ENCODE peak calls at places on chromosome 14, in nine cellular contexts. T, Q, I, L, S, W, H, X and R are unnamed samples.

GRCh38 chr14:33943484-33943883 is 7.4 kb downstream of the EGLN3 start:
- DNase-seq in Q (no peak), T (no peak), H (no peak), X (no peak), L (no peak), S (peak), I (no peak), W (no peak), R (peak)

GRCh38 chr14:68282479-68283377 is 463.1 kb downstream of the RAD51B start:
- DNase-seq in Q (no peak), T (no peak), W (no peak), I (no peak), X (no peak), H (no peak), L (no peak), S (no peak), R (no peak)

GRCh38 chr14:102262894-102263462 is 42.0 kb downstream of the MOK start:
- DNase-seq in W (peak), Q (peak), L (no peak), H (peak), X (no peak), T (peak), S (no peak), I (no peak), R (peak)

GRCh38 chr14:31926652-31927347 is 150.3 kb upstream of the ARHGAP5 start:
- DNase-seq in H (no peak), S (no peak), Q (peak), I (no peak), X (no peak), T (peak), L (no peak), W (no peak), R (no peak)

GRCh38 chr14:68089146-68089715 is 269.7 kb downstream of the RAD51B start:
- DNase-seq in H (peak), Q (peak), X (no peak), W (peak), S (no peak), T (peak), I (no peak), L (no peak), R (peak)

GRCh38 chr14:104322531-104323466 is 184.4 kb downstream of the KIF26A start:
- DNase-seq in I (peak), H (no peak), W (no peak), S (no peak), Q (no peak), L (no peak), T (no peak), X (no peak), R (no peak)

GRCh38 chr14:50003213-50004021 is 110.5 kb downstream of the ARF6 start:
- DNase-seq in S (peak), Q (peak), T (peak), W (peak), X (peak), L (peak), I (peak), H (peak), R (peak)

GRCh38 chr14:24064091-24064795 is 7.1 kb upstream of the CPNE6 start:
- DNase-seq in I (peak), L (no peak), H (no peak), T (no peak), X (peak), S (no peak), Q (no peak), W (no peak), R (no peak)

GRCh38 chr14:89259951-89260350 is 157.1 kb downstream of the FOXN3 start:
- DNase-seq in L (no peak), I (no peak), S (no peak), T (no peak), H (no peak), W (no peak), X (no peak), Q (no peak), R (no peak)

GRCh38 chr14:104878582-104878981 is 13.5 kb downstream of the CEP170B start:
- DNase-seq in W (no peak), L (no peak), S (no peak), Q (no peak), X (no peak), T (no peak), I (no peak), H (no peak), R (no peak)

GRCh38 chr14:68405959-68406358 is 386.9 kb downstream of the ZFP36L1 start:
- DNase-seq in I (no peak), H (no peak), T (no peak), X (no peak), Q (peak), L (no peak), S (no peak), W (peak), R (no peak)

GRCh38 chr14:74524076-74524812 is 30.7 kb downstream of the ISCA2 start:
- DNase-seq in S (no peak), I (no peak), X (no peak), H (peak), T (no peak), Q (peak), W (no peak), L (no peak), R (peak)

GRCh38 chr14:77043984-77044485 is 15.5 kb upstream of the IRF2BPL start:
- DNase-seq in I (peak), H (no peak), Q (no peak), S (no peak), L (no peak), W (no peak), T (no peak), X (no peak), R (no peak)

GRCh38 chr14:23284654-23285529 is 1.0 kb downstream of the HOMEZ start:
- DNase-seq in Q (peak), T (no peak), S (no peak), L (no peak), X (no peak), H (no peak), W (peak), I (no peak), R (no peak)

GRCh38 chr14:59238242-59238641 is 49.8 kb downstream of the DAAM1 start:
- DNase-seq in T (no peak), W (no peak), L (no peak), X (no peak), I (no peak), H (no peak), S (no peak), Q (no peak), R (no peak)

GRCh38 chr14:28777773-28778606 is 11.4 kb downstream of the FOXG1 start:
- DNase-seq in L (no peak), I (no peak), W (no peak), S (no peak), H (no peak), T (no peak), Q (no peak), X (no peak), R (no peak)

GRCh38 chr14:89388853-89389252 is 28.2 kb downstream of the FOXN3 start:
- DNase-seq in Q (peak), L (no peak), W (peak), S (no peak), T (no peak), I (no peak), H (peak), X (no peak), R (no peak)

GRCh38 chr14:59253527-59253926 is 65.1 kb downstream of the DAAM1 start:
- DNase-seq in S (no peak), L (no peak), W (no peak), T (no peak), X (no peak), Q (no peak), H (no peak), I (no peak), R (no peak)

GRCh38 chr14:75702107-75702506 is 41.1 kb downstream of the TTLL5 start:
- DNase-seq in S (no peak), I (no peak), W (no peak), H (no peak), L (no peak), Q (no peak), X (no peak), T (no peak), R (no peak)

GRCh38 chr14:102568115-102568614 is 24.3 kb upstream of the RCOR1 start:
- DNase-seq in L (no peak), Q (no peak), X (no peak), I (no peak), H (no peak), W (peak), S (peak), T (no peak), R (peak)

GRCh38 chr14:59281613-59282012 is 93.1 kb downstream of the DAAM1 start:
- DNase-seq in H (peak), T (no peak), I (no peak), S (no peak), W (peak), L (no peak), X (no peak), Q (peak), R (no peak)

GRCh38 chr14:74864193-74864592 is 11.8 kb downstream of the PROX2 start:
- DNase-seq in I (no peak), X (no peak), W (no peak), L (no peak), H (no peak), Q (no peak), T (no peak), S (no peak), R (no peak)

GRCh38 chr14:42192659-42193425 is 586.2 kb downstream of the LRFN5 start:
- DNase-seq in W (peak), Q (peak), L (no peak), T (peak), I (no peak), H (peak), X (no peak), S (no peak), R (no peak)

GRCh38 chr14:28756896-28757570 is 9.6 kb upstream of the FOXG1 start:
- DNase-seq in X (no peak), Q (peak), T (peak), L (no peak), W (peak), S (no peak), I (no peak), H (peak), R (peak)

GRCh38 chr14:100761481-100761880 is 34.8 kb downstream of the DLK1 start:
- DNase-seq in L (no peak), H (peak), Q (peak), T (peak), S (no peak), W (peak), X (no peak), I (no peak), R (no peak)

GRCh38 chr14:20624495-20625070 is 16.9 kb downstream of the OR6S1 start:
- DNase-seq in L (peak), I (no peak), Q (peak), W (peak), H (peak), T (no peak), S (peak), X (no peak), R (peak)

GRCh38 chr14:103662029-103662428 is 33.0 kb downstream of the KLC1 start:
- DNase-seq in T (no peak), I (no peak), L (no peak), X (no peak), Q (no peak), H (no peak), W (no peak), S (no peak), R (no peak)

GRCh38 chr14:52366796-52367315 is 52.7 kb downstream of the PTGER2 start:
- DNase-seq in T (no peak), Q (no peak), H (no peak), I (no peak), L (no peak), W (no peak), X (no peak), S (no peak), R (no peak)

GRCh38 chr14:68182492-68182891 is 362.9 kb downstream of the RAD51B start:
- DNase-seq in X (no peak), H (no peak), L (no peak), I (no peak), W (no peak), T (no peak), Q (no peak), S (no peak), R (no peak)

GRCh38 chr14:50339178-50339804 is 27.2 kb downstream of the DMAC2L start:
- DNase-seq in L (no peak), S (no peak), T (no peak), Q (no peak), X (no peak), W (no peak), I (no peak), H (no peak), R (no peak)

GRCh38 chr14:73785834-73786631 is 65.6 kb upstream of the PTGR2 start:
- DNase-seq in H (peak), T (peak), Q (peak), W (peak), S (peak), X (no peak), I (peak), L (peak), R (peak)

GRCh38 chr14:89452281-89452680 is 35.2 kb upstream of the FOXN3 start:
- DNase-seq in T (no peak), X (no peak), Q (no peak), S (no peak), H (no peak), W (no peak), I (no peak), L (no peak), R (no peak)

GRCh38 chr14:68791078-68791983 is 1.5 kb downstream of the ZFP36L1 start:
- DNase-seq in H (peak), T (peak), S (no peak), Q (no peak), W (no peak), L (no peak), X (no peak), I (no peak), R (peak)

GRCh38 chr14:69620981-69621380 is 9.6 kb downstream of the SUSD6 start:
- DNase-seq in T (no peak), L (no peak), W (no peak), I (no peak), Q (no peak), S (no peak), X (no peak), H (no peak), R (peak)

GRCh38 chr14:77111021-77111420 is 13.0 kb downstream of the CIPC start:
- DNase-seq in T (peak), W (peak), L (no peak), H (peak), S (no peak), I (no peak), X (no peak), Q (no peak), R (no peak)

GRCh38 chr14:71467419-71467818 is 464.8 kb upstream of the RGS6 start:
- DNase-seq in W (peak), L (no peak), Q (no peak), X (no peak), H (no peak), I (no peak), T (no peak), S (no peak), R (no peak)

GRCh38 chr14:74401504-74402241 is 24.3 kb downstream of the SYNDIG1L start:
- DNase-seq in W (peak), S (peak), I (peak), X (no peak), T (no peak), Q (no peak), L (no peak), H (no peak), R (peak)

GRCh38 chr14:101992708-101993107 is 28.3 kb downstream of the DYNC1H1 start:
- DNase-seq in H (no peak), Q (no peak), S (peak), T (no peak), X (no peak), I (no peak), L (no peak), W (no peak), R (no peak)

GRCh38 chr14:75196468-75196867 is 20.1 kb upstream of the TMED10 start:
- DNase-seq in X (no peak), T (peak), S (peak), Q (no peak), W (no peak), H (no peak), I (no peak), L (no peak), R (peak)

GRCh38 chr14:37247777-37248461 is 50.2 kb downstream of the MIPOL1 start:
- DNase-seq in H (no peak), L (no peak), I (no peak), W (no peak), S (no peak), Q (no peak), T (no peak), X (no peak), R (no peak)

GRCh38 chr14:37254411-37254947 is 56.7 kb downstream of the MIPOL1 start:
- DNase-seq in W (no peak), Q (no peak), X (no peak), H (peak), I (no peak), T (no peak), L (no peak), S (no peak), R (no peak)

GRCh38 chr14:37252434-37252833 is 54.7 kb downstream of the MIPOL1 start:
- DNase-seq in S (no peak), X (no peak), W (no peak), L (no peak), Q (no peak), I (no peak), T (peak), H (no peak), R (no peak)

GRCh38 chr14:37253905-37254304 is 56.2 kb downstream of the MIPOL1 start:
- DNase-seq in L (peak), S (no peak), T (peak), I (no peak), X (no peak), W (peak), H (peak), Q (peak), R (peak)

DNA sequence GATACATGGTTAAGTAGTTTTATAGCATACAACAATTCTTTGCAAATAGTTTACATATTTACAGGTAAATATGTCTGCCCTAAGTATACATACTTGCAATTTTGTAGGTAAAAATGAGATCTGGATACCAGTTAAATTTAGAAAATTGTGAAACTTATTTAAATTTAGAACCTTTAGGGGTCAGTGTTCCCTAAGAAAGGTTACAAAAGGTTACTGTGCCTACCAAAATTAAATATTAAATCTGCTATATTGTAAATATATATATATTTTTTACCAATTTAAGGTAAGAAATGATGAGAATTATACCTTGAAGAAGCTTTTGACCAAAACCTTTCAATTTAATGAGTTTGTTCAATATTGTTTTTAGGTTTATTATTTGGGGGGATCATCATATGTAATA is 54.0 kb downstream of the MIPOL1 start:
- DNase-seq in X (no peak), L (no peak), Q (no peak), W (no peak), S (no peak), H (no peak), I (no peak), T (no peak), R (no peak)
- TF ChIP-seq CTCF in X (peak), L (no peak), Q (peak), W (no peak), S (no peak), H (no peak), I (peak), T (no peak), R (peak)

GRCh38 chr14:53494587-53494986 is 341.5 kb upstream of the DDHD1 start:
- DNase-seq in S (no peak), I (no peak), W (no peak), T (no peak), Q (no peak), X (no peak), L (no peak), H (no peak), R (no peak)
- TF ChIP-seq CTCF in S (no peak), I (no peak), W (no peak), T (no peak), Q (no peak), X (no peak), L (no peak), H (no peak), R (no peak)

GRCh38 chr14:35687335-35687939 is 121.7 kb downstream of the RALGAPA1 start:
- DNase-seq in S (peak), I (no peak), T (peak), H (peak), W (peak), X (no peak), Q (peak), L (no peak), R (peak)
- TF ChIP-seq CTCF in S (peak), I (peak), T (peak), H (peak), W (peak), X (peak), Q (peak), L (no peak), R (no peak)

GRCh38 chr14:61271552-61271951 is 9.6 kb downstream of the TMEM30B start:
- DNase-seq in X (no peak), T (no peak), W (no peak), I (no peak), Q (no peak), H (no peak), L (no peak), S (no peak), R (no peak)

GRCh38 chr14:61268797-61269196 is 12.3 kb downstream of the TMEM30B start:
- DNase-seq in H (no peak), T (no peak), L (no peak), I (no peak), Q (peak), S (no peak), W (no peak), X (no peak), R (no peak)

GRCh38 chr14:61267336-61267735 is 13.8 kb downstream of the TMEM30B start:
- DNase-seq in H (no peak), I (no peak), Q (peak), S (no peak), X (no peak), L (no peak), T (no peak), W (no peak), R (no peak)

GRCh38 chr14:61270714-61271113 is 10.4 kb downstream of the TMEM30B start:
- DNase-seq in S (no peak), W (no peak), T (no peak), I (no peak), H (no peak), X (no peak), L (no peak), Q (no peak), R (no peak)

DNA sequence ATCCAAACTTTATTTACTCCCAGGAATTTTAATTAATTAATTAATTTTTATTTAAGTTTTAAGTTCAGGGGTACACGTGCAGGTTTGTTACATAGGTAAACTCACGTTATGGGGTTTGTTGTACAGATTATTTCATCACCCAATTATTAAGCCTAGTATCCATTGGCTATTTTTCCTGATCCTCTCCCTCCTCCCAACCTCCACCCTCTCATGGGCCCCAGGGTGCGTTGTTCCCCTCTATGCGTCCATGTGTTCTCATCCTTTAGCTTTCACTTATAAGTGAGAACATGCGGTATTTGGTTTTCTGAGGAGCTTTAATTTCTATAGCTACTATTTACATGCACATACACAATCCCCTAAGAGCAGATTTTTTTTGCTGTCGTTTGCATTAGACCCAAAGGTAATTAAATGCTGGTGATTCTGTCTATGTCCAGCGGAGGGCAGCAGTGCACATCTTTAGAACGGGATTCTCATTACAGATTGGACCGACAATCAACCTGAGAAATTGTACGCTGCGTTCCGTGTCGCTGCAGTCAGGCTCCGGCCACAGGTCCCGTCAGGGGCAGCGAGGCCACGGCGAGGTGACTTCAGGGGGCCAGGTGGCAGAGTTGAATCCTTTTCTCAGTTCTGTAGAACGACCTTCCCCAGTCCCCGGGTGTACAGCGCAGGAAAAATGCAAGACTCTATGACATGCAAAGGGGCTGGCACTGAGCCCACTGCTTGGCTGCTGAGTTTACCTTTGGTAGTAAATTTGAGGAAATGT is 11.6 kb downstream of the TMEM30B start:
- DNase-seq in T (peak), W (peak), Q (peak), X (peak), H (peak), I (peak), S (peak), L (peak), R (peak)
- TF ChIP-seq CTCF in T (peak), W (peak), Q (peak), X (peak), H (peak), I (peak), S (peak), L (peak), R (peak)

GRCh38 chr14:85535916-85536834 is 6.2 kb downstream of the FLRT2 start:
- DNase-seq in W (peak), H (peak), X (no peak), T (peak), L (peak), I (no peak), S (no peak), Q (peak), R (no peak)
- TF ChIP-seq CTCF in W (peak), H (peak), X (peak), T (peak), L (peak), I (peak), S (peak), Q (peak), R (no peak)

GRCh38 chr14:64879635-64880381 is at the start of gene SPTB:
- DNase-seq in W (no peak), H (no peak), I (peak), S (peak), X (peak), T (no peak), Q (no peak), L (no peak), R (peak)
- TF ChIP-seq CTCF in W (no peak), H (no peak), I (no peak), S (no peak), X (no peak), T (no peak), Q (no peak), L (no peak), R (no peak)